ENCODE peak calls at places on chromosomes 11 and 22, in ten cellular contexts. One of them, this sample, is unnamed.

GRCh38 chr22:44351685-44352377 is 39.1 kb upstream of the SHISAL1 start:
- DNase-seq in GM23338: peak; percentile 70
- DNase-seq in dorsolateral prefrontal cortex: no peak
- DNase-seq in epithelial cell of esophagus: peak; percentile 88
- DNase-seq in heart right ventricle: no peak
- DNase-seq in AG04449: peak; percentile 50
- DNase-seq in osteoblast: peak; percentile 98
- DNase-seq in fibroblast of mammary gland: peak; percentile 89
- DNase-seq in NB4: peak; percentile 21
- DNase-seq in IMR-90: peak; percentile 95
- DNase-seq in this sample: peak; percentile 93

GRCh38 chr22:46072030-46072881 is 78.1 kb upstream of the PPARA start:
- DNase-seq in GM23338: peak; percentile 60
- DNase-seq in dorsolateral prefrontal cortex: peak; percentile 36
- DNase-seq in epithelial cell of esophagus: peak; percentile 71
- DNase-seq in heart right ventricle: peak; percentile 58
- DNase-seq in AG04449: no peak
- DNase-seq in osteoblast: peak; percentile 83
- DNase-seq in fibroblast of mammary gland: peak; percentile 42
- DNase-seq in NB4: peak; percentile 74
- DNase-seq in IMR-90: peak; percentile 61
- DNase-seq in this sample: peak; percentile 72

GRCh38 chr22:30044369-30044768 is 35.9 kb upstream of the HORMAD2 start:
- DNase-seq in GM23338: no peak
- DNase-seq in dorsolateral prefrontal cortex: no peak
- DNase-seq in epithelial cell of esophagus: peak; percentile 91
- DNase-seq in heart right ventricle: no peak
- DNase-seq in AG04449: peak; percentile 72
- DNase-seq in osteoblast: peak; percentile 92
- DNase-seq in fibroblast of mammary gland: peak; percentile 97
- DNase-seq in NB4: no peak
- DNase-seq in IMR-90: peak; percentile 93
- DNase-seq in this sample: peak; percentile 76

GRCh38 chr22:26671317-26672059 is 14.1 kb downstream of the MIAT start:
- DNase-seq in GM23338: peak; percentile 58
- DNase-seq in dorsolateral prefrontal cortex: no peak
- DNase-seq in epithelial cell of esophagus: peak; percentile 89
- DNase-seq in heart right ventricle: no peak
- DNase-seq in AG04449: no peak
- DNase-seq in osteoblast: no peak
- DNase-seq in fibroblast of mammary gland: no peak
- DNase-seq in NB4: no peak
- DNase-seq in IMR-90: no peak
- DNase-seq in this sample: no peak

GRCh38 chr22:33188316-33188715 is 130.1 kb upstream of the SYN3 start:
- DNase-seq in GM23338: peak; percentile 8
- DNase-seq in dorsolateral prefrontal cortex: no peak
- DNase-seq in epithelial cell of esophagus: no peak
- DNase-seq in heart right ventricle: no peak
- DNase-seq in AG04449: no peak
- DNase-seq in osteoblast: peak; percentile 1
- DNase-seq in fibroblast of mammary gland: peak; percentile 6
- DNase-seq in NB4: peak; percentile 4
- DNase-seq in IMR-90: no peak
- DNase-seq in this sample: no peak

GRCh38 chr22:19290400-19291217 is 910 bp downstream of the CLTCL1 start:
- DNase-seq in GM23338: peak; percentile 33
- DNase-seq in dorsolateral prefrontal cortex: no peak
- DNase-seq in epithelial cell of esophagus: peak; percentile 17
- DNase-seq in heart right ventricle: no peak
- DNase-seq in AG04449: no peak
- DNase-seq in osteoblast: peak; percentile 53
- DNase-seq in fibroblast of mammary gland: no peak
- DNase-seq in NB4: peak; percentile 43
- DNase-seq in IMR-90: no peak
- DNase-seq in this sample: peak; percentile 21

GRCh38 chr22:49422668-49423067 is 405.0 kb downstream of the BRD1 start:
- DNase-seq in GM23338: no peak
- DNase-seq in dorsolateral prefrontal cortex: no peak
- DNase-seq in epithelial cell of esophagus: no peak
- DNase-seq in heart right ventricle: no peak
- DNase-seq in AG04449: no peak
- DNase-seq in osteoblast: peak; percentile 13
- DNase-seq in fibroblast of mammary gland: no peak
- DNase-seq in NB4: no peak
- DNase-seq in IMR-90: no peak
- DNase-seq in this sample: no peak

GRCh38 chr11:69473520-69473894 is 8.0 kb upstream of the LINC01488 start:
- DNase-seq in GM23338: no peak
- DNase-seq in dorsolateral prefrontal cortex: no peak
- DNase-seq in epithelial cell of esophagus: no peak
- DNase-seq in heart right ventricle: no peak
- DNase-seq in AG04449: no peak
- DNase-seq in osteoblast: peak; percentile 84
- DNase-seq in fibroblast of mammary gland: no peak
- DNase-seq in NB4: no peak
- DNase-seq in IMR-90: no peak
- DNase-seq in this sample: no peak

GRCh38 chr22:50698546-50698945 is 25.9 kb downstream of the SHANK3 start:
- DNase-seq in GM23338: no peak
- DNase-seq in dorsolateral prefrontal cortex: no peak
- DNase-seq in epithelial cell of esophagus: no peak
- DNase-seq in heart right ventricle: no peak
- DNase-seq in AG04449: no peak
- DNase-seq in osteoblast: peak; percentile 82
- DNase-seq in fibroblast of mammary gland: no peak
- DNase-seq in NB4: peak; percentile 36
- DNase-seq in IMR-90: no peak
- DNase-seq in this sample: no peak

GRCh38 chr11:33912405-33913361 is 20.8 kb upstream of the LMO2 start:
- DNase-seq in GM23338: no peak
- DNase-seq in dorsolateral prefrontal cortex: no peak
- DNase-seq in epithelial cell of esophagus: peak; percentile 91
- DNase-seq in heart right ventricle: no peak
- DNase-seq in AG04449: peak; percentile 61
- DNase-seq in osteoblast: peak; percentile 90
- DNase-seq in fibroblast of mammary gland: peak; percentile 96
- DNase-seq in NB4: peak; percentile 96
- DNase-seq in IMR-90: peak; percentile 90
- DNase-seq in this sample: peak; percentile 72

GRCh38 chr11:413120-414081 is 1.4 kb downstream of the SIGIRR start:
- DNase-seq in GM23338: no peak
- DNase-seq in dorsolateral prefrontal cortex: no peak
- DNase-seq in epithelial cell of esophagus: no peak
- DNase-seq in heart right ventricle: no peak
- DNase-seq in AG04449: no peak
- DNase-seq in osteoblast: no peak
- DNase-seq in fibroblast of mammary gland: no peak
- DNase-seq in NB4: no peak
- DNase-seq in IMR-90: no peak
- DNase-seq in this sample: no peak

GRCh38 chr11:24588075-24588474 is 91.2 kb downstream of the LUZP2 start:
- DNase-seq in GM23338: no peak
- DNase-seq in dorsolateral prefrontal cortex: no peak
- DNase-seq in epithelial cell of esophagus: peak; percentile 65
- DNase-seq in heart right ventricle: no peak
- DNase-seq in AG04449: no peak
- DNase-seq in osteoblast: no peak
- DNase-seq in fibroblast of mammary gland: peak; percentile 45
- DNase-seq in NB4: no peak
- DNase-seq in IMR-90: peak; percentile 79
- DNase-seq in this sample: no peak

GRCh38 chr11:78660451-78660850 is 85.8 kb upstream of the NARS2 start:
- DNase-seq in GM23338: no peak
- DNase-seq in dorsolateral prefrontal cortex: no peak
- DNase-seq in epithelial cell of esophagus: peak; percentile 37
- DNase-seq in heart right ventricle: no peak
- DNase-seq in AG04449: no peak
- DNase-seq in osteoblast: no peak
- DNase-seq in fibroblast of mammary gland: peak; percentile 27
- DNase-seq in NB4: no peak
- DNase-seq in IMR-90: no peak
- DNase-seq in this sample: no peak

GRCh38 chr22:19438286-19438685 is 5.9 kb downstream of the MRPL40 start:
- DNase-seq in GM23338: no peak
- DNase-seq in dorsolateral prefrontal cortex: no peak
- DNase-seq in epithelial cell of esophagus: peak; percentile 37
- DNase-seq in heart right ventricle: no peak
- DNase-seq in AG04449: no peak
- DNase-seq in osteoblast: no peak
- DNase-seq in fibroblast of mammary gland: no peak
- DNase-seq in NB4: no peak
- DNase-seq in IMR-90: no peak
- DNase-seq in this sample: no peak

DNA sequence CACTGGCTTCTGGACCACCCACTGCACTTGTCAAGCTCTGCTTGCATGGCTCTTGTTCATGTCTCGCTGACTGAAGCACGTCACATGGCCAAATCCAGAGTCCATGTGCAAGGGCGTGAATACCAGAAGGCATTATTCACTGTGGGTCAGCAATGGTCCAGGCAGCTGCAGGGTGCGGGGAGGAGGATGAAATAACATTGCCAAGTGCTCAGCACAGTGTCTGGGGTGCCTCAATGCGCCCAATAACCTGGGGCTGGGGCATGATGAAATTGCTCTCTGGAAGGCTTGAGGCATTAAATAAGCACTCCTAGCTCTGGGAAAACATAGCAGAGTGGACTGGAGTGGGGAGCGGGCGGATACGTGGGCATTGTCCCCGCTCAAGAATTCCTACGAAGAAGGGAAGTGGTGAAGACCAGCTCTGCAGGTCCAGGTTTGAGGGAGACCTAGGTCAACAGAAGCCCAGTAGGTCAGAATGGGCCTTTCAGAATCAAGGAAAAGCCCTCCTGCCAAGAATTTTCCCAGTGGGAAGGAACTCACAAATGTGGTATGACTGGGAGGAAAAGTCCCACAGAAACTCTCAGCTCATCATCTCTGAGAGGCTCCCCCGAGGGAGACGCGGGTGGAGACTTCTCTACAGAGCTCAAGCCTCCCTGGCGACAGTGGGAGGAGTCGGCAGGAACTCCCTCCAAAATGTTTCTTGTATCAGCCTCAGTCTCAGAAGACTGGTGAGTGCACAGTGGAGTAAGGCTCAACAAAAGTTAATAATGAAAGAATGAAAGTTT is 15.3 kb upstream of the ACCSL start:
- DNase-seq in GM23338: no peak
- DNase-seq in dorsolateral prefrontal cortex: peak; percentile 44
- DNase-seq in epithelial cell of esophagus: peak; percentile 26
- DNase-seq in heart right ventricle: peak; percentile 71
- DNase-seq in AG04449: no peak
- DNase-seq in osteoblast: peak; percentile 90
- DNase-seq in fibroblast of mammary gland: peak; percentile 92
- DNase-seq in NB4: no peak
- DNase-seq in IMR-90: peak; percentile 72
- DNase-seq in this sample: peak; percentile 74
- H3K4me3 ChIP-seq in GM23338: no peak overlapping the region
- H3K4me3 ChIP-seq in dorsolateral prefrontal cortex: no peak overlapping the region
- H3K4me3 ChIP-seq in epithelial cell of esophagus: no peak overlapping the region
- H3K4me3 ChIP-seq in heart right ventricle: no peak overlapping the region
- H3K4me3 ChIP-seq in AG04449: no peak overlapping the region
- H3K4me3 ChIP-seq in osteoblast: peak overlapping the region; percentile 26
- H3K4me3 ChIP-seq in fibroblast of mammary gland: no peak overlapping the region
- H3K4me3 ChIP-seq in NB4: no peak overlapping the region
- H3K4me3 ChIP-seq in IMR-90: no peak overlapping the region
- H3K4me3 ChIP-seq in this sample: no peak overlapping the region

DNA sequence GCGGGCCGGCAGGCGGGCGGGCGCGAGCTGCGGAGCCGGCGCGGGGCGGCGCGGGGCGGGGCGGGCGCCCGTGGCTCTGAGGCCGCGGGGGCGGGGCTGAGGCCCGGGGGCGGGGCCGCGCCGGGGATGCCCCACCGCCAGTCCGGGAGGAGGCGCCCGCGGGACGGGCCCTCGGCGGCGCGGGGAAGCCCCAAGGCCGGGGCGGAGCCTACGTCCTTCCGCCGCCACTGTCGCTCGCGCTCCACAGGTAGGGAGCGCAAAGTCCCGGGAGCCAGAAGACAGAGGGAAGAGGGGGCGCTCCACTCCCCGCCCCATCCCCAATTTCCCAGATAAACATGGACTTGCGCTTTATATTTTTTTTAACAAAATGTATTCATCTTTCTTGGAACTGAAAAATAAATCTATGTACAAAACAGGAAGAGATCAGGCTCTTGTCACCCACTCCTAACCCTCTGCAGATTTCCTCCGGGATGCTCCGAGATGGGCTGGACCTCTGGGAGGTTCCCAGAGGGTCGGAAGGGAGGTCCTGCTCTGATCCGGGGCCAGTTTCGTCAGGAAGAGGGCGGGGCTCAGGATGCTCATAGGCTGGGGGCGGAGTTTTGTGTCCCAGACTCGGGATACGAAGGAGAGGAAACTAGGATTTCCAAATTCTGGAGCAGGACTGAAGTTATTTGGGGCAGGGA is at the start of gene MAP4K2:
- DNase-seq in GM23338: peak; percentile 98
- DNase-seq in dorsolateral prefrontal cortex: peak; percentile 77
- DNase-seq in epithelial cell of esophagus: peak; percentile 84
- DNase-seq in heart right ventricle: peak; percentile 93
- DNase-seq in AG04449: no peak
- DNase-seq in osteoblast: peak; percentile 100
- DNase-seq in fibroblast of mammary gland: peak; percentile 72
- DNase-seq in NB4: peak; percentile 86
- DNase-seq in IMR-90: peak; percentile 68
- DNase-seq in this sample: peak; percentile 83
- TF ChIP-seq CTCF in GM23338: peak; percentile 42
- TF ChIP-seq CTCF in dorsolateral prefrontal cortex: peak; percentile 30
- TF ChIP-seq CTCF in epithelial cell of esophagus: peak; percentile 8
- TF ChIP-seq CTCF in heart right ventricle: peak; percentile 10
- TF ChIP-seq CTCF in AG04449: peak; percentile 38
- TF ChIP-seq CTCF in osteoblast: no peak
- TF ChIP-seq CTCF in fibroblast of mammary gland: no peak
- TF ChIP-seq CTCF in NB4: peak; percentile 23
- TF ChIP-seq CTCF in IMR-90: peak; percentile 38
- TF ChIP-seq CTCF in this sample: no peak

DNA sequence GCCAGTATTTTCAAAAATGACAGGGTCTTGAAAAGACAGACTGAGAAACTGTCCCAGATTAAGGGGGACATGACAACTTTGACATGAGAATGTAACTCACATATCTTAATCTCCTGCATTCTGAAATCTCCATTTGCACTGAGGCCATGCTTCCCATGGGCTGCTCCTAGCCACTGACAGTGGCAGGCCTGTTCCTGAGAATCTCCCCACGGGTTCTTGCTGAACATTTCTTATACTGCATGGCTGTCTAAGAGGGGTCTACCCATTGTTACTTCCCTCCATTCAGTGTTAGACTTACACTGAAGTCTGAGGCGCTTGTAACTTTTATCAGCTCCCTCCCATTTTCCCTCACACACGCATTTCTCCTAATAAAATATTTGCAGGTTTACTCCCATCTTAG is 1.5 kb downstream of the CEP295 start:
- DNase-seq in GM23338: no peak
- DNase-seq in dorsolateral prefrontal cortex: no peak
- DNase-seq in epithelial cell of esophagus: no peak
- DNase-seq in heart right ventricle: no peak
- DNase-seq in AG04449: no peak
- DNase-seq in osteoblast: no peak
- DNase-seq in fibroblast of mammary gland: no peak
- DNase-seq in NB4: peak; percentile 15
- DNase-seq in IMR-90: no peak
- DNase-seq in this sample: no peak
- H3K4me3 ChIP-seq in GM23338: no peak overlapping the region
- H3K4me3 ChIP-seq in dorsolateral prefrontal cortex: no peak overlapping the region
- H3K4me3 ChIP-seq in epithelial cell of esophagus: no peak overlapping the region
- H3K4me3 ChIP-seq in heart right ventricle: no peak overlapping the region
- H3K4me3 ChIP-seq in AG04449: no peak overlapping the region
- H3K4me3 ChIP-seq in osteoblast: peak overlapping the region; percentile 92
- H3K4me3 ChIP-seq in fibroblast of mammary gland: no peak overlapping the region
- H3K4me3 ChIP-seq in NB4: peak overlapping the region; percentile 97
- H3K4me3 ChIP-seq in IMR-90: no peak overlapping the region
- H3K4me3 ChIP-seq in this sample: no peak overlapping the region

GRCh38 chr22:42399315-42400271 is 32.6 kb downstream of the NFAM1 start:
- DNase-seq in GM23338: peak; percentile 54
- DNase-seq in dorsolateral prefrontal cortex: no peak
- DNase-seq in epithelial cell of esophagus: peak; percentile 11
- DNase-seq in heart right ventricle: peak; percentile 42
- DNase-seq in AG04449: no peak
- DNase-seq in osteoblast: no peak
- DNase-seq in fibroblast of mammary gland: no peak
- DNase-seq in NB4: peak; percentile 81
- DNase-seq in IMR-90: no peak
- DNase-seq in this sample: peak; percentile 42
- TF ChIP-seq CTCF in GM23338: peak; percentile 41
- TF ChIP-seq CTCF in dorsolateral prefrontal cortex: no peak
- TF ChIP-seq CTCF in epithelial cell of esophagus: no peak
- TF ChIP-seq CTCF in heart right ventricle: no peak
- TF ChIP-seq CTCF in AG04449: no peak
- TF ChIP-seq CTCF in osteoblast: no peak
- TF ChIP-seq CTCF in fibroblast of mammary gland: no peak
- TF ChIP-seq CTCF in NB4: no peak
- TF ChIP-seq CTCF in IMR-90: no peak
- TF ChIP-seq CTCF in this sample: no peak

This sample was measured in fibroblast of villous mesenchyme.